ENCODE peak calls at places on chromosomes 3 and 15, in eight cellular contexts. D is CD4-positive, alpha-beta T cell; K is AG09319; V is Calu3; N is Panc1; Z is stomach; R is AG09309; W is adrenal gland. I is an unnamed sample.

GRCh38 chr3:27943106-27943505 is 221.0 kb upstream of the EOMES start:
- DNase-seq in Z (no peak), V (peak), D (no peak), R (no peak), W (peak), N (no peak), K (no peak), I (no peak)

GRCh38 chr3:196164576-196164975 is 46.6 kb downstream of the ZDHHC19 start:
- DNase-seq in D (no peak), R (no peak), Z (no peak), W (no peak), K (no peak), V (no peak), N (no peak), I (no peak)

GRCh38 chr3:155753038-155753647 is 8.3 kb upstream of the PLCH1 start:
- DNase-seq in N (no peak), K (peak), D (no peak), V (no peak), Z (no peak), R (no peak), W (no peak), I (no peak)

GRCh38 chr3:69787436-69788168 is 48.3 kb downstream of the MITF start:
- DNase-seq in D (no peak), N (no peak), K (peak), Z (no peak), R (peak), W (no peak), V (no peak), I (no peak)

GRCh38 chr15:71242292-71242691 is 127.0 kb downstream of the THSD4 start:
- DNase-seq in W (no peak), N (no peak), V (no peak), Z (no peak), R (no peak), K (no peak), D (no peak), I (no peak)

GRCh38 chr15:40825661-40826088 is 2.8 kb downstream of the PPP1R14D start:
- DNase-seq in Z (peak), R (peak), N (no peak), W (no peak), D (no peak), K (peak), V (peak), I (no peak)

GRCh38 chr3:16849240-16849639 is 35.5 kb upstream of the PLCL2 start:
- DNase-seq in K (peak), D (peak), W (peak), N (no peak), V (peak), Z (peak), R (no peak), I (no peak)

GRCh38 chr3:48686538-48687219 is 964 bp upstream of the NCKIPSD start:
- DNase-seq in V (no peak), R (no peak), N (no peak), W (no peak), D (no peak), Z (no peak), K (no peak), I (no peak)

GRCh38 chr3:178393833-178394232 is 142.4 kb upstream of the KCNMB2 start:
- DNase-seq in Z (no peak), N (no peak), D (no peak), K (no peak), W (no peak), R (no peak), V (no peak), I (peak)

GRCh38 chr3:68033850-68034249 is 379.4 kb upstream of the SUCLG2 start:
- DNase-seq in W (no peak), Z (no peak), R (no peak), N (no peak), D (no peak), V (no peak), K (no peak), I (no peak)

GRCh38 chr3:45486136-45486535 is 97.8 kb downstream of the LARS2 start:
- DNase-seq in W (no peak), R (peak), Z (no peak), K (no peak), N (no peak), D (no peak), V (no peak), I (no peak)

GRCh38 chr15:101123222-101123910 is 128.5 kb downstream of the CHSY1 start:
- DNase-seq in N (no peak), V (no peak), R (peak), W (no peak), D (no peak), K (peak), Z (no peak), I (peak)

GRCh38 chr3:54733079-54733478 is 194.8 kb downstream of the LRTM1 start:
- DNase-seq in R (no peak), V (no peak), K (no peak), Z (no peak), W (no peak), D (no peak), N (no peak), I (no peak)

GRCh38 chr3:155282416-155283091 is 10.9 kb downstream of the STRIT1 start:
- DNase-seq in Z (no peak), K (no peak), D (no peak), R (peak), W (no peak), N (no peak), V (peak), I (peak)

GRCh38 chr3:69324362-69325025 is 61.4 kb downstream of the FRMD4B start:
- DNase-seq in Z (no peak), R (no peak), N (no peak), D (no peak), W (no peak), K (no peak), V (no peak), I (no peak)

GRCh38 chr15:47374222-47374621 is 343.1 kb upstream of the SEMA6D start:
- DNase-seq in Z (no peak), D (no peak), W (no peak), N (no peak), R (no peak), K (no peak), V (no peak), I (no peak)

GRCh38 chr3:32456429-32457130 is 46.1 kb downstream of the CMTM6 start:
- DNase-seq in V (no peak), D (no peak), N (no peak), Z (no peak), W (peak), R (no peak), K (no peak), I (no peak)

GRCh38 chr3:62586356-62586755 is 213.0 kb upstream of the FEZF2 start:
- DNase-seq in R (peak), Z (no peak), K (no peak), N (no peak), D (no peak), V (no peak), W (no peak), I (no peak)

GRCh38 chr15:44798815-44799214 is 62.5 kb downstream of the TRIM69 start:
- DNase-seq in K (no peak), Z (no peak), R (no peak), V (no peak), D (no peak), W (no peak), N (no peak), I (no peak)

GRCh38 chr15:31301687-31301990 is 25.0 kb upstream of the KLF13 start:
- DNase-seq in D (no peak), R (no peak), N (no peak), Z (no peak), K (no peak), V (no peak), W (no peak), I (no peak)

GRCh38 chr15:31304074-31304648 is 22.5 kb upstream of the KLF13 start:
- DNase-seq in R (no peak), K (no peak), W (peak), N (no peak), D (no peak), Z (no peak), V (no peak), I (no peak)

GRCh38 chr15:31303434-31304073 is 23.1 kb upstream of the KLF13 start:
- DNase-seq in Z (peak), W (peak), D (no peak), R (no peak), N (no peak), V (no peak), K (no peak), I (no peak)

GRCh38 chr15:31302029-31302657 is 24.5 kb upstream of the KLF13 start:
- DNase-seq in D (no peak), N (no peak), Z (no peak), K (no peak), W (peak), V (no peak), R (no peak), I (no peak)

DNA sequence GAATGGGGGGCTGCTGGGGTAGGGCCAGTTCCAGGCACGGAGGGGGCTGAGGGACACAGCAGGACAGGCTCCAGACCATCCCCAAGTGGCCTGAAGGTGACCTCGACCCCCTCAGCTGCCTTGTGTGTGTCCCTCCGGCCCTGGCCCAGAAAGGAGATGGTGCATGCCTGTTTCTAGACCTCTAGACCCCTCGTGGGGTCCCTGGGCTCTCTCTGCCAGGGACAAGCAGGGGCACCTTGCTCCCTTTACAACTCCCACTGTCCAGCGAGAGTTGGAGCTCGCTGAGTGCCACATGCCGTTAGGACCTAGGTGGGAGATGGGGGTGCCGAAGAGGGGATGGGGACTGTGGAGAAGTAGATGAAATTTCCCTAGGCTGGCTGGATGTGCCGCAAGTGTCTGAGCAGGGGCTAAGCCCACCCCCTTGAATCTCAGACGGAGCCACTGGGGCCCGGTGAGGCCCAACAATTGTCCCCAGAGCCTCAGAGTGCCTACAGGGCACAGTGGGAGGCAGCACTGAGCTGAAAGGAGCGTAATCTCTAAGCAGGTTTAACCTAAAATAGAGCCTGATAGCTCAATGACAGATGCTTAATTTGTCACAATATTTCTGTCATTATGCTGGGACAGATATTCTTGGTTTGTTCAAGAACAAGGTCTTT is 23.7 kb upstream of the KLF13 start:
- DNase-seq in W (peak), K (no peak), R (no peak), V (no peak), N (no peak), Z (no peak), D (no peak), I (no peak)
- TF ChIP-seq CTCF in W (peak), K (peak), R (peak), V (no peak), N (no peak), Z (no peak), D (no peak), I (no peak)

GRCh38 chr3:74631771-74632170 is 17.3 kb upstream of the CNTN3 start:
- DNase-seq in R (no peak), N (no peak), Z (no peak), K (no peak), W (no peak), V (no peak), D (no peak), I (no peak)

GRCh38 chr3:74631341-74631740 is 16.9 kb upstream of the CNTN3 start:
- DNase-seq in Z (no peak), K (no peak), N (no peak), W (no peak), D (no peak), R (no peak), V (no peak), I (no peak)

GRCh38 chr3:74633021-74633420 is 18.6 kb upstream of the CNTN3 start:
- DNase-seq in N (no peak), Z (no peak), D (no peak), W (no peak), V (no peak), K (no peak), R (peak), I (peak)

DNA sequence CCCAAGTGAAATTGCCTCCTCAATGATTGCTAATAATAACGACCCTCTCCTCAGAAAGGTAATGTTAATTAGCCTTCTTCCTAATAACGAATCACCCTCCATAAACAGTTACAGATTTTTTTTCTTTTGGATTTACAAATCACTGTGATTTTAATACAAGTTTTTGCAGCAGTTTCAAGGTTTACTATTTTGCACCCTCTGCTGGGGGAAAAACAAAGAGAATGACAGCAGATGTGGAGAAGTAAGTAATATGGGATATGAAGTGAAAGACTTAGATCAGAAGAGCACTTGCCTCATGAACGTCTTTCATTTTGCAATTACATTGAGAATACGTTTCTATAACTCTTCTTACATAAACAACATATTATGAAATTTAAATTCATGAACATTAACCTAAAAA is 16.1 kb upstream of the CNTN3 start:
- DNase-seq in D (no peak), Z (no peak), W (no peak), N (no peak), V (no peak), R (peak), K (no peak), I (no peak)
- TF ChIP-seq CTCF in D (no peak), Z (no peak), W (peak), N (no peak), V (no peak), R (peak), K (peak), I (peak)

GRCh38 chr15:48811325-48811938 is 563 bp upstream of the CEP152 start:
- DNase-seq in W (no peak), N (no peak), R (no peak), D (no peak), V (no peak), Z (no peak), K (no peak), I (no peak)
- TF ChIP-seq CTCF in W (no peak), N (peak), R (no peak), D (no peak), V (no peak), Z (no peak), K (no peak), I (no peak)

DNA sequence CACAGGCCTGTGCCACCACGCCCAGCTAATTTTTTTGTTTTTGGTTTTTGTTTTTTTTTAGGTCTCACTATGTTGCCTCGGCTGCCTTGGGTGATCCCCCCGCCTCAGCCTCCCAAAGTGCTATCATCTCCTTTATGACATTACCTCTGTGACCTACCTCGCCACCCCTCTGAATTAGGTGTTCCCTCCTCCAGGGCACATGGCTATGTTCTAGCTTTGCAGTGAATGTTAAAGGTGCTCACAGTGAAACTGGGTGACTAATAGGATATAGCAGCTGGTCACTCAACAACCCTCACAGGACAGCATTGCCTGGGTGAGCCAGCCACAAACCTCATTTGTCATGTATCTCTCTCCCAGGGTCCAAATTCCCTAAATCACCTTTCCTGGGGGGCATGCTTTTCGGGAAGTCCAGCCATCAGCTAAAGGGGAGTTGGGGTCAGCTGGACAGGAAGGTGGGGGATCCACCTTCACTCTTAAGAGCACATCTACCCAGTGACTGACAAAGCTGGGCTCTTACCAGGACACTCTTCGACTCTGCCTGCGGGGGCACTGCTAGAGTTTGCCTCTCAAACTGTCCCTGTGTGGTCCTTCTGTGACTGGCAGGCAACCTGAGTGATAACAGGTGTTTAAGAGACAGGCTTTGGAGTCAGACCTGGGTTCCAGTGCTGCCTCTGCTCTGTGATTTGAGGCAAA is 1.6 kb upstream of the TTLL3 start:
- DNase-seq in N (no peak), K (no peak), R (no peak), W (no peak), D (peak), V (peak), Z (no peak), I (no peak)
- TF ChIP-seq CTCF in N (no peak), K (peak), R (peak), W (no peak), D (peak), V (no peak), Z (no peak), I (peak)

GRCh38 chr3:127551971-127552370 is 38.6 kb downstream of the TPRA1 start:
- DNase-seq in D (no peak), Z (no peak), W (no peak), N (no peak), K (no peak), V (no peak), R (no peak), I (no peak)

GRCh38 chr3:127551178-127551577 is 39.4 kb downstream of the TPRA1 start:
- DNase-seq in V (no peak), Z (no peak), W (no peak), N (no peak), D (no peak), K (no peak), R (no peak), I (no peak)

GRCh38 chr3:127550758-127551157 is 39.8 kb downstream of the TPRA1 start:
- DNase-seq in D (no peak), N (no peak), R (no peak), Z (no peak), W (no peak), V (no peak), K (no peak), I (no peak)

GRCh38 chr3:127547761-127548605 is 42.5 kb downstream of the TPRA1 start:
- DNase-seq in V (peak), W (peak), Z (peak), R (peak), N (peak), K (no peak), D (peak), I (no peak)

GRCh38 chr3:127549826-127550487 is 40.6 kb downstream of the TPRA1 start:
- DNase-seq in V (no peak), R (no peak), Z (no peak), K (no peak), N (no peak), D (no peak), W (no peak), I (no peak)
- TF ChIP-seq CTCF in V (no peak), R (no peak), Z (no peak), K (no peak), N (peak), D (no peak), W (no peak), I (no peak)

GRCh38 chr3:14148041-14148985 is 23.5 kb downstream of the TMEM43 start:
- DNase-seq in W (peak), N (no peak), V (peak), K (no peak), R (no peak), D (no peak), Z (no peak), I (no peak)
- TF ChIP-seq CTCF in W (no peak), N (peak), V (no peak), K (no peak), R (peak), D (no peak), Z (no peak), I (peak)

I was measured in AG04449.